ENCODE peak calls at places on chromosomes 6 and 20, in nine cellular contexts. Y, L, T, J, R, G, X, P and F are unnamed samples.
A peak's percentile ranks its signal among the peaks of the same experiment; 100 is the strongest.

GRCh38 chr6:149079911-149080501 is 237.5 kb upstream of the TAB2 start:
- DNase-seq in J (no peak), X (no peak), T (peak; percentile 75), R (no peak), G (no peak), L (peak; percentile 82), Y (peak; percentile 56), P (no peak), F (no peak)

GRCh38 chr6:4941782-4942672 is 61.8 kb downstream of the RPP40 start:
- DNase-seq in L (no peak), X (no peak), J (no peak), G (peak; percentile 89), Y (no peak), P (peak; percentile 81), T (no peak), R (no peak), F (peak; percentile 71)

GRCh38 chr6:154236646-154237236 is 119.9 kb downstream of the IPCEF1 start:
- DNase-seq in X (no peak), T (no peak), R (no peak), J (no peak), Y (no peak), P (no peak), G (no peak), L (no peak), F (no peak)

GRCh38 chr6:52423971-52424381 is 3.8 kb downstream of the EFHC1 start:
- DNase-seq in X (no peak), Y (peak; percentile 20), J (no peak), R (no peak), P (peak; percentile 16), G (peak; percentile 92), L (peak; percentile 58), T (peak; percentile 61), F (peak; percentile 67)

GRCh38 chr6:2861822-2862164 is 20.1 kb upstream of the SERPINB1 start:
- DNase-seq in T (no peak), P (no peak), R (no peak), X (no peak), Y (no peak), L (no peak), J (no peak), G (no peak), F (no peak)

GRCh38 chr6:77178821-77179220 is 284.5 kb downstream of the HTR1B start:
- DNase-seq in P (no peak), T (no peak), G (peak; percentile 29), X (no peak), Y (no peak), J (no peak), L (no peak), R (no peak), F (no peak)

GRCh38 chr20:11921326-11921725 is 3.6 kb downstream of the BTBD3 start:
- DNase-seq in X (no peak), T (no peak), G (no peak), J (no peak), L (no peak), P (no peak), R (no peak), Y (no peak), F (no peak)

GRCh38 chr6:47563162-47563561 is 85.6 kb downstream of the CD2AP start:
- DNase-seq in X (no peak), G (no peak), P (no peak), Y (no peak), R (no peak), L (no peak), T (no peak), J (no peak), F (no peak)

GRCh38 chr6:150761771-150762170 is 103.7 kb upstream of the MTHFD1L start:
- DNase-seq in J (no peak), T (no peak), G (no peak), R (no peak), X (no peak), Y (no peak), L (no peak), P (no peak), F (no peak)

GRCh38 chr6:89122625-89123024 is 4.8 kb upstream of the SRSF12 start:
- DNase-seq in Y (no peak), G (no peak), P (peak; percentile 51), J (peak; percentile 51), L (no peak), X (no peak), T (no peak), R (peak; percentile 43), F (no peak)

GRCh38 chr6:98463038-98463437 is 371.3 kb upstream of the POU3F2 start:
- DNase-seq in T (no peak), G (no peak), L (no peak), X (peak; percentile 26), J (no peak), P (no peak), R (no peak), Y (no peak), F (no peak)

GRCh38 chr20:4774209-4774608 is 52.5 kb downstream of the PRND start:
- DNase-seq in L (no peak), P (no peak), G (no peak), T (no peak), R (no peak), Y (no peak), X (no peak), J (no peak), F (no peak)

GRCh38 chr6:165649701-165650137 is 13.3 kb downstream of the PDE10A start:
- DNase-seq in L (no peak), P (no peak), R (no peak), J (no peak), X (no peak), T (no peak), G (no peak), Y (no peak), F (no peak)

GRCh38 chr20:38195041-38195504 is 30.0 kb upstream of the TGM2 start:
- DNase-seq in R (no peak), Y (no peak), J (no peak), L (no peak), X (no peak), G (no peak), P (no peak), T (no peak), F (no peak)

GRCh38 chr6:101668496-101668895 is 275.0 kb downstream of the GRIK2 start:
- DNase-seq in X (peak; percentile 40), L (no peak), P (no peak), T (no peak), J (no peak), G (no peak), R (no peak), Y (no peak), F (no peak)

GRCh38 chr6:14241255-14242070 is 123.9 kb downstream of the CD83 start:
- DNase-seq in X (no peak), T (no peak), R (no peak), J (no peak), P (no peak), G (no peak), Y (no peak), L (no peak), F (no peak)

GRCh38 chr6:80143312-80143960 is 37.0 kb downstream of the BCKDHB start:
- DNase-seq in R (no peak), G (peak; percentile 87), T (peak; percentile 87), J (no peak), L (peak; percentile 78), Y (peak; percentile 85), P (peak; percentile 41), X (peak; percentile 30), F (peak; percentile 81)

GRCh38 chr6:25503686-25504085 is 148.3 kb upstream of the SCGN start:
- DNase-seq in G (no peak), R (no peak), T (no peak), P (no peak), Y (no peak), J (no peak), X (no peak), L (no peak), F (no peak)

GRCh38 chr6:107344981-107345380 is 114.4 kb downstream of the PDSS2 start:
- DNase-seq in R (no peak), G (no peak), J (no peak), L (no peak), P (no peak), Y (no peak), X (no peak), T (no peak), F (no peak)

GRCh38 chr6:33597551-33598322 is 17.7 kb upstream of the BAK1 start:
- DNase-seq in R (no peak), P (no peak), T (no peak), J (no peak), X (no peak), Y (no peak), G (no peak), L (no peak), F (no peak)

GRCh38 chr6:111823012-111823411 is 50.2 kb downstream of the FYN start:
- DNase-seq in Y (no peak), X (no peak), P (no peak), R (no peak), T (no peak), J (no peak), G (no peak), L (no peak), F (no peak)

GRCh38 chr20:14055127-14055742 is 59.9 kb downstream of the MACROD2 start:
- DNase-seq in G (peak; percentile 31), P (peak; percentile 76), Y (peak; percentile 75), T (no peak), L (no peak), R (peak; percentile 23), X (peak; percentile 81), J (peak; percentile 42), F (no peak)